ENCODE peak calls at places on chromosomes 4 and X, in eight cellular contexts. One of them, this sample, is unnamed.

GRCh38 chr4:143399113-143399949 is 62.7 kb downstream of the GAB1 start:
- DNase-seq in PC-3: peak; percentile 75
- DNase-seq in breast epithelium: no peak
- DNase-seq in mucosa of descending colon: no peak
- DNase-seq in fibroblast of the aortic adventitia: peak; percentile 37
- DNase-seq in IMR-90: peak; percentile 21
- DNase-seq in fibroblast of lung: peak; percentile 43
- DNase-seq in esophagus squamous epithelium: no peak
- DNase-seq in this sample: peak; percentile 27

GRCh38 chr4:96558466-96558865 is 718.6 kb downstream of the PDHA2 start:
- DNase-seq in breast epithelium: no peak
- DNase-seq in IMR-90: no peak
- DNase-seq in esophagus squamous epithelium: no peak
- DNase-seq in fibroblast of the aortic adventitia: no peak
- DNase-seq in fibroblast of lung: no peak
- DNase-seq in PC-3: no peak
- DNase-seq in mucosa of descending colon: no peak
- DNase-seq in this sample: no peak

GRCh38 chrX:69616520-69617203 is 749 bp downstream of the EDA start:
- DNase-seq in mucosa of descending colon: peak; percentile 37
- DNase-seq in breast epithelium: no peak
- DNase-seq in PC-3: no peak
- DNase-seq in IMR-90: no peak
- DNase-seq in fibroblast of the aortic adventitia: no peak
- DNase-seq in fibroblast of lung: no peak
- DNase-seq in esophagus squamous epithelium: no peak
- DNase-seq in this sample: no peak

GRCh38 chr4:76485450-76485849 is 50.4 kb downstream of the SHROOM3 start:
- DNase-seq in breast epithelium: no peak
- DNase-seq in fibroblast of lung: no peak
- DNase-seq in esophagus squamous epithelium: no peak
- DNase-seq in fibroblast of the aortic adventitia: no peak
- DNase-seq in mucosa of descending colon: no peak
- DNase-seq in PC-3: peak; percentile 69
- DNase-seq in IMR-90: no peak
- DNase-seq in this sample: no peak

GRCh38 chrX:3066555-3066954 is 25.3 kb downstream of the ARSF start:
- DNase-seq in breast epithelium: no peak
- DNase-seq in fibroblast of the aortic adventitia: peak; percentile 0
- DNase-seq in mucosa of descending colon: no peak
- DNase-seq in esophagus squamous epithelium: no peak
- DNase-seq in PC-3: no peak
- DNase-seq in IMR-90: peak; percentile 3
- DNase-seq in fibroblast of lung: no peak
- DNase-seq in this sample: peak; percentile 2

GRCh38 chrX:132270699-132271098 is 51.5 kb upstream of the RAP2C start:
- DNase-seq in breast epithelium: peak; percentile 21
- DNase-seq in IMR-90: peak; percentile 81
- DNase-seq in fibroblast of lung: peak; percentile 95
- DNase-seq in PC-3: peak; percentile 49
- DNase-seq in esophagus squamous epithelium: peak; percentile 0
- DNase-seq in fibroblast of the aortic adventitia: peak; percentile 97
- DNase-seq in mucosa of descending colon: no peak
- DNase-seq in this sample: peak; percentile 91

GRCh38 chrX:64642482-64642881 is 247.2 kb upstream of the MTMR8 start:
- DNase-seq in breast epithelium: no peak
- DNase-seq in fibroblast of lung: no peak
- DNase-seq in IMR-90: no peak
- DNase-seq in fibroblast of the aortic adventitia: no peak
- DNase-seq in esophagus squamous epithelium: no peak
- DNase-seq in PC-3: no peak
- DNase-seq in mucosa of descending colon: no peak
- DNase-seq in this sample: no peak

GRCh38 chr4:2837110-2837903 is 6.3 kb upstream of the ADD1 start:
- DNase-seq in breast epithelium: no peak
- DNase-seq in PC-3: no peak
- DNase-seq in esophagus squamous epithelium: no peak
- DNase-seq in IMR-90: no peak
- DNase-seq in mucosa of descending colon: peak; percentile 32
- DNase-seq in fibroblast of lung: no peak
- DNase-seq in fibroblast of the aortic adventitia: no peak
- DNase-seq in this sample: no peak

GRCh38 chr4:8403173-8403753 is 37.3 kb downstream of the ACOX3 start:
- DNase-seq in mucosa of descending colon: peak; percentile 81
- DNase-seq in breast epithelium: peak; percentile 66
- DNase-seq in fibroblast of the aortic adventitia: peak; percentile 86
- DNase-seq in PC-3: peak; percentile 80
- DNase-seq in IMR-90: peak; percentile 77
- DNase-seq in fibroblast of lung: peak; percentile 83
- DNase-seq in esophagus squamous epithelium: no peak
- DNase-seq in this sample: peak; percentile 73

DNA sequence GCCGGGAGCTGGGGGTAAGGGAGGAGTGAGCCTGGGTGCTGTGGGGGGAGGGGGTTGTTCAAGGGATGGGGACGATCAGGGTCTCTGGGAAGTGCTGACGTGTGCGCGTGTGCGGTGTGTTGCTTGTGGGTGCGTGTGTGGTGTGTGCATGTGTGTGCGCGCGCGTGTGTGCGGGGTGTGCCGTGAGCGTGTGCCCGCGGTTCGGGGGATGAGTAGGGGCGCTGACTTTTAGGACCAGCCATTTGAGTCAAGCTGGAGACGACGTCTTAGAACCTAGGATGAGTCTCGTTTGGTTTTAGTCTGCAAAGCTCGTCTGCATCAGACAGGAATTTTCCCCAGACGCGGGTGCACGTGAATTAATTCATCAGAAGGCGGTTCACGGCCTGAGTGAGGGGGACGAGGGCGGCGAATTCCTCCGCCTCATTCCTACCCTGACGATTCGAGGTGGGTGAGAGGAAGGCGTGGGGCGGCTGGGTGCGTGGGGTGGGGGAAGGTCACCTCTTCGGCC is 950 bp upstream of the TMEM271 start:
- DNase-seq in esophagus squamous epithelium: no peak
- DNase-seq in fibroblast of lung: no peak
- DNase-seq in mucosa of descending colon: no peak
- DNase-seq in breast epithelium: no peak
- DNase-seq in fibroblast of the aortic adventitia: no peak
- DNase-seq in PC-3: no peak
- DNase-seq in IMR-90: no peak
- DNase-seq in this sample: no peak
- H3K4me3 ChIP-seq in esophagus squamous epithelium: no peak overlapping the region
- H3K4me3 ChIP-seq in fibroblast of lung: no peak overlapping the region
- H3K4me3 ChIP-seq in mucosa of descending colon: no peak overlapping the region
- H3K4me3 ChIP-seq in breast epithelium: no peak overlapping the region
- H3K4me3 ChIP-seq in fibroblast of the aortic adventitia: no peak overlapping the region
- H3K4me3 ChIP-seq in PC-3: no peak overlapping the region
- H3K4me3 ChIP-seq in IMR-90: no peak overlapping the region
- H3K4me3 ChIP-seq in this sample: no peak overlapping the region

GRCh38 chr4:156798438-156798837 is 173.2 kb downstream of the PDGFC start:
- DNase-seq in PC-3: no peak
- DNase-seq in IMR-90: no peak
- DNase-seq in mucosa of descending colon: no peak
- DNase-seq in breast epithelium: no peak
- DNase-seq in esophagus squamous epithelium: no peak
- DNase-seq in fibroblast of the aortic adventitia: no peak
- DNase-seq in fibroblast of lung: no peak
- DNase-seq in this sample: no peak

GRCh38 chr4:156803056-156803455 is 168.5 kb downstream of the PDGFC start:
- DNase-seq in breast epithelium: no peak
- DNase-seq in PC-3: peak; percentile 30
- DNase-seq in IMR-90: peak; percentile 66
- DNase-seq in fibroblast of the aortic adventitia: peak; percentile 48
- DNase-seq in esophagus squamous epithelium: no peak
- DNase-seq in fibroblast of lung: peak; percentile 66
- DNase-seq in mucosa of descending colon: no peak
- DNase-seq in this sample: peak; percentile 58

GRCh38 chr4:156795727-156796126 is 175.9 kb downstream of the PDGFC start:
- DNase-seq in mucosa of descending colon: no peak
- DNase-seq in IMR-90: no peak
- DNase-seq in breast epithelium: no peak
- DNase-seq in PC-3: no peak
- DNase-seq in esophagus squamous epithelium: no peak
- DNase-seq in fibroblast of the aortic adventitia: no peak
- DNase-seq in fibroblast of lung: no peak
- DNase-seq in this sample: no peak

GRCh38 chr4:156799121-156799589 is 172.4 kb downstream of the PDGFC start:
- DNase-seq in esophagus squamous epithelium: no peak
- DNase-seq in PC-3: peak; percentile 48
- DNase-seq in fibroblast of lung: peak; percentile 66
- DNase-seq in IMR-90: peak; percentile 45
- DNase-seq in mucosa of descending colon: no peak
- DNase-seq in fibroblast of the aortic adventitia: peak; percentile 83
- DNase-seq in breast epithelium: no peak
- DNase-seq in this sample: peak; percentile 83

DNA sequence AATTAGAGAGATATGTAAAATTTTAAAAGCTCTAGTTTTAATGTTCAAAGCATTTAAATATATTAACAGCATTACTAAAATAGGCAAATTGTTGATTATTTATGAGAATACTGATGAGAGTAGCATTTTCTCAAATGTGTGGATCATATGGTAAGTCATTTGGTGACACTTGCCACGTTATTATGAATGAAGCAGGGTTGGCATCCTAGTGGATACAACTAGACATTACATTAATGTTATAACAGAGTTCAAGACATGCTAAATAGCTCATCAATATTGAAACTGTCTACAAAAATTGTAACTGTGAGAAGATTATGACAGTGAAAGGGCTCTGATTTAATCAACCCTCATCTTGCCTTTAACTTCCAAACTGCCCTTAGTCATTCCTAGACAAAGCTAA is 171.1 kb downstream of the PDGFC start:
- DNase-seq in fibroblast of the aortic adventitia: no peak
- DNase-seq in esophagus squamous epithelium: no peak
- DNase-seq in IMR-90: no peak
- DNase-seq in fibroblast of lung: no peak
- DNase-seq in PC-3: no peak
- DNase-seq in breast epithelium: no peak
- DNase-seq in mucosa of descending colon: no peak
- DNase-seq in this sample: no peak
- TF ChIP-seq CTCF in fibroblast of the aortic adventitia: no peak
- TF ChIP-seq CTCF in esophagus squamous epithelium: peak; percentile 12
- TF ChIP-seq CTCF in IMR-90: no peak
- TF ChIP-seq CTCF in fibroblast of lung: no peak
- TF ChIP-seq CTCF in PC-3: peak; percentile 14
- TF ChIP-seq CTCF in breast epithelium: no peak
- TF ChIP-seq CTCF in mucosa of descending colon: no peak
- TF ChIP-seq CTCF in this sample: no peak

DNA sequence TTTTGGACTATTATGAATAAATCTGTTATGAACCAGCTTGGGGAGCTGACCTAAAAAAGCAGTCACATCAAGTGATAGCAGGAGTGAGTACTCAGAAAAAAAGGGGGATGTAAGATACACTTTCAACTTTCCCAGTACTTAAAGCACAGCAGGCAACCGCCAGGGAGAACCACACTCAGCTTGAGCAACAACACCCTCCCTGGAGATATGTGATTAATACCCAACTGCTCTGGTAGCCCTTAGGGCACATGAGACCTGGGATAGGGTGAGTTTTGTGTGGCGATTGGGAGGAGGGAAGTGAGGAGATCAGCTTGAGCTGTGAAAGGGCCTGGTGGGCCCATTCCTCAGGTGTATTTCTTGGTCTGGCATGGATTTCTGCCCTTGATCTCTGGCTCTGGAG is 220.3 kb upstream of the SFRP2 start:
- DNase-seq in fibroblast of the aortic adventitia: no peak
- DNase-seq in PC-3: no peak
- DNase-seq in breast epithelium: no peak
- DNase-seq in esophagus squamous epithelium: no peak
- DNase-seq in mucosa of descending colon: no peak
- DNase-seq in IMR-90: no peak
- DNase-seq in fibroblast of lung: no peak
- DNase-seq in this sample: no peak
- H3K4me3 ChIP-seq in fibroblast of the aortic adventitia: no peak overlapping the region
- H3K4me3 ChIP-seq in PC-3: no peak overlapping the region
- H3K4me3 ChIP-seq in breast epithelium: no peak overlapping the region
- H3K4me3 ChIP-seq in esophagus squamous epithelium: no peak overlapping the region
- H3K4me3 ChIP-seq in mucosa of descending colon: no peak overlapping the region
- H3K4me3 ChIP-seq in IMR-90: no peak overlapping the region
- H3K4me3 ChIP-seq in fibroblast of lung: no peak overlapping the region
- H3K4me3 ChIP-seq in this sample: no peak overlapping the region

GRCh38 chr4:54657556-54658313 is at the start of gene KIT:
- DNase-seq in fibroblast of lung: peak; percentile 17
- DNase-seq in mucosa of descending colon: peak; percentile 67
- DNase-seq in PC-3: no peak
- DNase-seq in fibroblast of the aortic adventitia: no peak
- DNase-seq in IMR-90: peak; percentile 32
- DNase-seq in breast epithelium: peak; percentile 29
- DNase-seq in esophagus squamous epithelium: no peak
- DNase-seq in this sample: peak; percentile 18

GRCh38 chr4:54660145-54660535 is 2.4 kb downstream of the KIT start:
- DNase-seq in PC-3: peak; percentile 42
- DNase-seq in IMR-90: no peak
- DNase-seq in fibroblast of lung: no peak
- DNase-seq in esophagus squamous epithelium: no peak
- DNase-seq in mucosa of descending colon: no peak
- DNase-seq in fibroblast of the aortic adventitia: no peak
- DNase-seq in breast epithelium: no peak
- DNase-seq in this sample: no peak

GRCh38 chr4:54659213-54660144 is 1.7 kb downstream of the KIT start:
- DNase-seq in fibroblast of the aortic adventitia: peak; percentile 4
- DNase-seq in IMR-90: peak; percentile 30
- DNase-seq in mucosa of descending colon: no peak
- DNase-seq in esophagus squamous epithelium: no peak
- DNase-seq in breast epithelium: peak; percentile 32
- DNase-seq in fibroblast of lung: peak; percentile 25
- DNase-seq in PC-3: no peak
- DNase-seq in this sample: peak; percentile 6

GRCh38 chr4:54657194-54657555 is 582 bp upstream of the KIT start:
- DNase-seq in mucosa of descending colon: peak; percentile 31
- DNase-seq in IMR-90: no peak
- DNase-seq in fibroblast of the aortic adventitia: no peak
- DNase-seq in fibroblast of lung: no peak
- DNase-seq in esophagus squamous epithelium: no peak
- DNase-seq in breast epithelium: no peak
- DNase-seq in PC-3: no peak
- DNase-seq in this sample: no peak

DNA sequence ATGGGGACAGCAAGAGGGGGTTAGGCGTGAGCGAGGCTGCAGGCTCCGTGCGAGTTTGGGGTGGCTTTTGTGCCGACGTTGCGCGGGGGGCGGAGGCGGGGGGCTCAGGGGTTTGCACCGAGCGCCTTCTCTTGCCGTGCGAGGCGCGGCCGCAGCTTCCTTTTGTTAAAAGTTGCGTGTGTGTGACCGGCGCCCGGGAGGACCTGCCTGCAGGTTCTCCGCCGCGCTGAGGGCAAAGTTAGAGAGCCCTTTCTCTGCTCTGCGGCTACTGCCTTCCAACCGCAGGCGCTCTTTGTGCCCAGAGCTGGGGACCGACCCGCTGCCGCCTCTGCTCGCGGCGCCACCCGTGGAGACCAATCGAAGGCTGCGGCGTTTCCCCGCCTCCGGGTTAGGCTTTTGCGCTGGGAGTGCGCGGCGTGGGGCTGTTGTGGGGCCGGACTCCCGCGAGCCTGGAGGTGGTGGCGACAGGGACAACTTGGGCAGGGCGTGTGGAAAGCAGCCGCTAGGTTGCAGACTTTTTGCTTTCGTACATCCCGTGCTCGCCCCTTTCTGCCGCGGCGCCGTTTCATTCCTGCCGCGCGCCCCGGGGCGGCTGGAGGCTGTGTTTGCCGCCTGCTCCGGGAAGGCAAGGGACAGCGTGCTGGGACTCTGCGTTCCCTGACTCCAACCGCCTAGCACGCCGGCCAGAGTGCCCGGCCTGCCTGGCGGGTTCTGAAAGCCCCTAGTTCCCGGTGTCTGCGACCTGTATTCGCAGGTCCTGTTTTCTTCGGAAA is 750 bp downstream of the KIT start:
- DNase-seq in PC-3: peak; percentile 36
- DNase-seq in fibroblast of the aortic adventitia: peak; percentile 7
- DNase-seq in mucosa of descending colon: peak; percentile 70
- DNase-seq in fibroblast of lung: peak; percentile 28
- DNase-seq in IMR-90: peak; percentile 36
- DNase-seq in esophagus squamous epithelium: no peak
- DNase-seq in breast epithelium: peak; percentile 47
- DNase-seq in this sample: peak; percentile 54
- TF ChIP-seq CTCF in PC-3: peak; percentile 34
- TF ChIP-seq CTCF in fibroblast of the aortic adventitia: peak; percentile 32
- TF ChIP-seq CTCF in mucosa of descending colon: no peak
- TF ChIP-seq CTCF in fibroblast of lung: peak; percentile 11
- TF ChIP-seq CTCF in IMR-90: peak; percentile 15
- TF ChIP-seq CTCF in esophagus squamous epithelium: peak; percentile 33
- TF ChIP-seq CTCF in breast epithelium: no peak
- TF ChIP-seq CTCF in this sample: peak; percentile 37